ENCODE peak calls at places on chromosomes 13 and 19, in seven cellular contexts. K is ELR, N is left colon, B is IMR-90, G is A172, X is COR-L47, O is left lung. W is an unnamed sample.

GRCh38 chr13:114109646-114110045 is 22.8 kb downstream of the RASA3 start:
- DNase-seq in O (peak), K (no peak), G (no peak), X (peak), N (peak), B (no peak), W (no peak)

GRCh38 chr13:26558912-26559485 is 1.5 kb downstream of the WASF3 start:
- DNase-seq in G (no peak), K (no peak), B (no peak), N (no peak), O (no peak), X (no peak), W (no peak)

GRCh38 chr19:10419200-10419645 is 1.1 kb upstream of the PDE4A start:
- DNase-seq in B (no peak), N (no peak), G (no peak), X (no peak), K (peak), O (no peak), W (no peak)

GRCh38 chr13:44934724-44935123 is 54.5 kb downstream of the NUFIP1 start:
- DNase-seq in B (peak), X (no peak), O (no peak), G (peak), K (peak), N (no peak), W (no peak)

GRCh38 chr13:106768991-106769390 is 201.1 kb upstream of the ARGLU1 start:
- DNase-seq in N (no peak), B (no peak), O (no peak), K (no peak), X (no peak), G (no peak), W (no peak)

GRCh38 chr13:31476753-31477152 is 262.6 kb upstream of the RXFP2 start:
- DNase-seq in G (no peak), O (no peak), K (peak), B (no peak), X (no peak), N (no peak), W (no peak)

GRCh38 chr13:101829484-101829883 is 377.0 kb downstream of the ITGBL1 start:
- DNase-seq in X (no peak), G (no peak), K (no peak), B (no peak), O (no peak), N (no peak), W (no peak)

GRCh38 chr13:51619614-51620013 is 35.4 kb downstream of the WDFY2 start:
- DNase-seq in B (peak), N (no peak), K (peak), X (no peak), O (no peak), G (peak), W (peak)

GRCh38 chr19:5563008-5563431 is 4.7 kb downstream of the TINCR start:
- DNase-seq in B (no peak), G (no peak), O (no peak), N (no peak), K (no peak), X (no peak), W (no peak)

GRCh38 chr19:40623403-40624239 is 22.5 kb downstream of the LTBP4 start:
- DNase-seq in X (peak), O (no peak), B (peak), N (peak), G (peak), K (peak), W (no peak)

GRCh38 chr19:10565028-10565566 is 713 bp downstream of the KRI1 start:
- DNase-seq in O (no peak), N (peak), G (peak), K (peak), B (peak), X (peak), W (peak)

W was measured in RKO.